ENCODE peak calls at places on chromosomes 11 and 22, in four cellular contexts. G, A, P and C are unnamed samples.
A peak's percentile ranks its signal among the peaks of the same experiment; 100 is the strongest.

GRCh38 chr22:35835267-35835997 is 117.8 kb downstream of the APOL5 start:
- DNase-seq in G (peak; percentile 72), P (no peak), A (no peak), C (peak; percentile 34)

GRCh38 chr11:69364901-69365300 is 70.9 kb downstream of the MYEOV start:
- DNase-seq in A (no peak), P (no peak), G (peak; percentile 82), C (no peak)

GRCh38 chr11:122201126-122201525 is 85.1 kb upstream of the BLID start:
- DNase-seq in G (no peak), P (no peak), A (no peak), C (no peak)

GRCh38 chr11:102187416-102188125 is 77.3 kb downstream of the YAP1 start:
- DNase-seq in A (no peak), P (no peak), G (peak; percentile 35), C (no peak)

GRCh38 chr11:62124186-62125113 is 639 bp downstream of the INCENP start:
- DNase-seq in A (no peak), G (peak; percentile 52), P (no peak), C (peak; percentile 35)

GRCh38 chr11:96943970-96944369 is 554.2 kb downstream of the JRKL start:
- DNase-seq in P (no peak), A (no peak), G (no peak), C (peak; percentile 2)

GRCh38 chr11:429931-430456 is 11.8 kb downstream of the ANO9 start:
- DNase-seq in P (no peak), G (no peak), A (peak; percentile 62), C (peak; percentile 37)

GRCh38 chr11:118295834-118296454 is 8.6 kb upstream of the CD3E start:
- DNase-seq in P (no peak), A (no peak), G (peak; percentile 12), C (peak; percentile 54)

GRCh38 chr11:85826096-85826855 is 15.3 kb upstream of the SYTL2 start:
- DNase-seq in A (no peak), P (peak; percentile 54), G (peak; percentile 47), C (peak; percentile 62)

GRCh38 chr11:18321622-18321990 is 334 bp downstream of the HPS5 start:
- DNase-seq in P (no peak), G (no peak), A (no peak), C (no peak)

GRCh38 chr11:2885017-2885675 is 429 bp downstream of the CDKN1C start:
- DNase-seq in P (no peak), G (peak; percentile 36), A (no peak), C (peak; percentile 68)

GRCh38 chr11:101215069-101215468 is 85.5 kb upstream of the PGR start:
- DNase-seq in A (no peak), P (no peak), G (no peak), C (no peak)

GRCh38 chr11:62611705-62612365 is 740 bp downstream of the EML3 start:
- DNase-seq in A (peak; percentile 56), P (peak; percentile 60), G (peak; percentile 60), C (peak; percentile 59)

GRCh38 chr22:39805117-39805516 is 88.4 kb downstream of the ENTHD1 start:
- DNase-seq in P (no peak), G (no peak), A (no peak), C (no peak)

GRCh38 chr11:72969894-72970335 is 155.7 kb downstream of the ATG16L2 start:
- DNase-seq in P (no peak), A (no peak), G (peak; percentile 88), C (no peak)

GRCh38 chr11:90176069-90176468 is 41.6 kb downstream of the NAALAD2 start:
- DNase-seq in G (no peak), A (no peak), P (no peak), C (peak; percentile 8)

GRCh38 chr22:29245626-29246385 is 22.0 kb downstream of the RHBDD3 start:
- DNase-seq in G (peak; percentile 54), P (peak; percentile 75), A (peak; percentile 89), C (peak; percentile 65)

GRCh38 chr22:47710135-47710534 is 947.7 kb downstream of the TBC1D22A start:
- DNase-seq in P (no peak), A (peak; percentile 35), G (no peak), C (no peak)
- H4K5ac ChIP-seq in P (no peak overlapping the region), A (no peak overlapping the region), G (no peak overlapping the region), C (no peak overlapping the region)

GRCh38 chr22:38796262-38796957 is 2.5 kb upstream of the DNAL4 start:
- DNase-seq in P (no peak), G (no peak), A (no peak), C (no peak)
- H4K5ac ChIP-seq in P (no peak overlapping the region), G (no peak overlapping the region), A (no peak overlapping the region), C (no peak overlapping the region)

DNA sequence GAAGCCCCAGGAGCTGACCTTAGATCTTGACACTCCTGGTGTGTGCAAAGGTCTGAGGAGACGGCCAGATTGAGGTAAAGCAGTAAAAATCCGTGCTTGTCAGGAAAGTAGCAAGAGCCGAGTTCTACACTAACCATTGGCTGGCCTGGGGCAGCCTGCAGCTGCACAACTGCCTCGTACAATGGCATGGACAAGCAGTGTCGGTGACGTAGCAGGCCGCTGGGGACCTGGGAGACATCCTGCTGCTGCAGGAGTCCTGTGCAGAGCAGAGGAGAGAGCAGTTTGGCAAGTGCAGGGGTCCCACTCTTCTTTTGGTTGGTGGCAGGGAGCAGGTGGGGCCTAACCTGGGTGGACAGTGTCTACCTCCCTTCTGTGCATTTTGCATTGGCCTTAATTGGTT is 189.6 kb downstream of the SNX19 start:
- DNase-seq in A (no peak), P (no peak), G (no peak), C (no peak)
- H4K5ac ChIP-seq in A (no peak overlapping the region), P (no peak overlapping the region), G (peak overlapping the region; percentile 15), C (no peak overlapping the region)

GRCh38 chr11:1490651-1491050 is 4.1 kb upstream of the MOB2 start:
- DNase-seq in A (no peak), P (no peak), G (no peak), C (no peak)
- H4K5ac ChIP-seq in A (no peak overlapping the region), P (no peak overlapping the region), G (no peak overlapping the region), C (no peak overlapping the region)